ENCODE peak calls at places on chromosomes 7 and 10, in nine cellular contexts. L, Y, M, W, K, A, S, N and G are unnamed samples.

GRCh38 chr10:115052216-115052615 is 40.9 kb upstream of the ATRNL1 start:
- DNase-seq in K (no peak), S (no peak), Y (no peak), M (no peak), A (no peak), W (no peak), N (no peak), L (no peak), G (no peak)

GRCh38 chr7:148856035-148856881 is 27.8 kb downstream of the EZH2 start:
- DNase-seq in Y (no peak), N (peak; percentile 44), W (no peak), S (no peak), M (peak; percentile 47), K (peak; percentile 11), L (no peak), A (peak; percentile 65), G (peak; percentile 37)

GRCh38 chr10:16809074-16809718 is 8.0 kb downstream of the RSU1 start:
- DNase-seq in M (peak; percentile 68), Y (peak; percentile 32), N (peak; percentile 53), L (peak; percentile 58), W (no peak), S (no peak), A (peak; percentile 53), K (peak; percentile 26), G (no peak)

GRCh38 chr10:62626817-62627216 is 177.7 kb upstream of the ADO start:
- DNase-seq in W (no peak), M (peak; percentile 22), N (peak; percentile 62), Y (no peak), A (no peak), S (peak; percentile 46), K (no peak), L (no peak), G (no peak)

GRCh38 chr7:74575811-74576210 is 81.7 kb upstream of the GTF2I start:
- DNase-seq in M (no peak), S (no peak), Y (no peak), K (no peak), L (no peak), W (no peak), N (no peak), A (no peak), G (no peak)

GRCh38 chr7:108266489-108266888 is 136.3 kb upstream of the LAMB4 start:
- DNase-seq in W (no peak), S (peak; percentile 29), Y (no peak), K (no peak), L (no peak), A (no peak), M (no peak), N (no peak), G (no peak)

GRCh38 chr10:118927317-118927716 is 102.2 kb upstream of the NANOS1 start:
- DNase-seq in M (peak; percentile 73), W (no peak), K (no peak), L (no peak), S (no peak), N (peak; percentile 79), A (no peak), Y (no peak), G (no peak)

GRCh38 chr10:28054211-28054888 is 55.5 kb upstream of the ODAD2 start:
- DNase-seq in M (peak; percentile 64), N (peak; percentile 92), S (peak; percentile 98), L (no peak), K (no peak), Y (no peak), W (no peak), A (no peak), G (no peak)

GRCh38 chr7:76333388-76334101 is 25.2 kb downstream of the YWHAG start:
- DNase-seq in M (no peak), S (no peak), W (no peak), Y (peak; percentile 80), N (peak; percentile 40), K (peak; percentile 95), A (no peak), L (no peak), G (no peak)

GRCh38 chr7:17646181-17646956 is 293.9 kb downstream of the SNX13 start:
- DNase-seq in L (no peak), S (peak; percentile 40), W (no peak), A (peak; percentile 21), M (peak; percentile 80), Y (no peak), K (no peak), N (peak; percentile 73), G (no peak)

GRCh38 chr7:28083159-28083997 is 97.2 kb downstream of the JAZF1 start:
- DNase-seq in A (peak; percentile 97), M (peak; percentile 92), W (no peak), K (peak; percentile 58), S (no peak), L (no peak), N (peak; percentile 82), Y (no peak), G (no peak)

GRCh38 chr7:25850730-25851129 is 301.3 kb upstream of the NFE2L3 start:
- DNase-seq in S (no peak), K (no peak), M (no peak), N (no peak), L (no peak), A (no peak), W (no peak), Y (no peak), G (no peak)

GRCh38 chr10:70378122-70378521 is 4.3 kb downstream of the LRRC20 start:
- DNase-seq in Y (no peak), N (peak; percentile 92), L (no peak), A (no peak), S (peak; percentile 97), W (no peak), M (peak; percentile 78), K (no peak), G (no peak)

GRCh38 chr10:68462536-68462935 is 9.2 kb downstream of the DNA2 start:
- DNase-seq in K (no peak), A (no peak), Y (no peak), N (no peak), L (no peak), S (peak; percentile 5), M (no peak), W (no peak), G (no peak)

GRCh38 chr10:61404771-61405170 is 48.4 kb downstream of the TMEM26 start:
- DNase-seq in W (no peak), K (no peak), M (peak; percentile 41), N (peak; percentile 61), L (no peak), Y (no peak), S (peak; percentile 92), A (no peak), G (no peak)

GRCh38 chr10:3813986-3814831 is 29.2 kb upstream of the KLF6 start:
- DNase-seq in A (no peak), S (peak; percentile 61), L (no peak), N (peak; percentile 64), K (no peak), M (peak; percentile 29), W (no peak), Y (no peak), G (no peak)

DNA sequence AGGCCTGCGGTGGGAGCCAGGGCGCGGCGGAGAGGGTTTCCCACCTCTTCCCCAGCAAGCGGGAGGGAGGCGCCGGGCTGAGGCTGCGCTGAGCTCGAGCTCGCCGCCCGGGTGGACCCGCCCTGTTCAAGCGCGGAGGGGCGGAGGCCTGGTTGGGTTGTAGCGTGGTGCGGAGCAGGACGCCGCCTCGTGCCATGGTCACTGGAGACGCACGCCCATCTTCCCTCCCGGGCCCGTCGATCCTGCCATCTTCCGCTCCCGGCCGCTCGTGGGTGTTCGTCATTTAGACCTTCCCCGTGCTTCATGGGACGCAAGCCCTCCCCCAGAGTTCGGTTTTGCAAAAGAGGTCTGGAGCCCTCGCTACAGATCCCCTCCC is 9.3 kb upstream of the EN2 start:
- DNase-seq in W (peak; percentile 73), L (no peak), A (no peak), K (no peak), N (no peak), S (no peak), M (no peak), Y (no peak), G (no peak)
- H3K4me3 ChIP-seq in W (no peak overlapping the region), L (peak overlapping the region; percentile 1), A (no peak overlapping the region), K (no peak overlapping the region), N (no peak overlapping the region), S (no peak overlapping the region), M (no peak overlapping the region), Y (no peak overlapping the region), G (no peak overlapping the region)

DNA sequence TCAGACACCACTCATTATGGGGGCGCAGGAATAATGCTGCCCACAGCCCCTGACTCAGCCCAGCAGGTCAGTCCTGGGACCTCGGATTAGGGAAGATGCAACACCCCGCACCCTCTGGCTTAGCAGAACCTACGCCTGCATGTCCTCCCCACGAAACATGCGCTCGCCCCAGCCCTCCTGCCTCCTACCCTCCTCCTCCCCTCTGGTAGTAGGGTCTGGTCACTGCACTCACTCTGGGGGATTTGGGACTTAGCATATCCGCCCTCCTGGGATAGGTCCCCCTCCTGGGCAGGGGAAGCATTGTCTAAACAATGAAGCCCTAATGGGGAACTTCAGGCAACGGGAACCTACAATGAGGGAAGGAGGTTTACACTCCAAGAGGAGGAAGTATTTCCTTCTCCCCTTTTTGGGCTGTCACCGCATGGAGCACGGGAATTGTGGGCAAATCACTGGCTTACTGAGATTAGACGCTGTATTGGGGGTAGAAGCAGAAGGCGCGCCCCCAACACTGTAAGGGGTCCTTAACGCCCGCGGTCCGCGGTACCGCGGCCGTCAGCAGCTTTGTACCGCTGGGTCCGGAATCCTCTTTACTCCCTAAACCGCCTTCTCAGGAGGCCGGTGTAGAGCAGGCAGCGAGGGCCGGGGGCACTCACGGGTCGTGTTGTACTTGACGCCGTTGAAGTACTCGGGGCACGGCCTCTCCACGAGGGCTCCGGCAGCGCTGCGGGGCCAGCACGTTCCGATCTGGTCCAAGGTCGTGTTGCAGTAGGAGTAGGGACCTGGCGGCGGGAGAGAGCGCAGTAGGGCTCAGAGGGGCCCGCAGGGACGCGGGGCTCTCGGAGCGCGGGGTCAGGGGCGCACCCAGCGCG is 760 bp downstream of the CRHR2 start:
- DNase-seq in S (no peak), N (no peak), L (no peak), M (no peak), Y (no peak), W (no peak), K (no peak), A (no peak), G (no peak)
- H3K4me3 ChIP-seq in S (peak overlapping the region; percentile 10), N (no peak overlapping the region), L (peak overlapping the region; percentile 25), M (no peak overlapping the region), Y (peak overlapping the region; percentile 67), W (peak overlapping the region; percentile 27), K (no peak overlapping the region), A (no peak overlapping the region), G (no peak overlapping the region)

GRCh38 chr10:95273393-95274312 is 17.1 kb downstream of the PDLIM1 start:
- DNase-seq in M (peak; percentile 89), S (peak; percentile 81), W (no peak), N (peak; percentile 94), Y (no peak), L (no peak), K (no peak), A (no peak), G (no peak)
- H3K4me3 ChIP-seq in M (peak overlapping the region; percentile 10), S (peak overlapping the region; percentile 12), W (no peak overlapping the region), N (no peak overlapping the region), Y (peak overlapping the region; percentile 41), L (no peak overlapping the region), K (no peak overlapping the region), A (no peak overlapping the region), G (no peak overlapping the region)

DNA sequence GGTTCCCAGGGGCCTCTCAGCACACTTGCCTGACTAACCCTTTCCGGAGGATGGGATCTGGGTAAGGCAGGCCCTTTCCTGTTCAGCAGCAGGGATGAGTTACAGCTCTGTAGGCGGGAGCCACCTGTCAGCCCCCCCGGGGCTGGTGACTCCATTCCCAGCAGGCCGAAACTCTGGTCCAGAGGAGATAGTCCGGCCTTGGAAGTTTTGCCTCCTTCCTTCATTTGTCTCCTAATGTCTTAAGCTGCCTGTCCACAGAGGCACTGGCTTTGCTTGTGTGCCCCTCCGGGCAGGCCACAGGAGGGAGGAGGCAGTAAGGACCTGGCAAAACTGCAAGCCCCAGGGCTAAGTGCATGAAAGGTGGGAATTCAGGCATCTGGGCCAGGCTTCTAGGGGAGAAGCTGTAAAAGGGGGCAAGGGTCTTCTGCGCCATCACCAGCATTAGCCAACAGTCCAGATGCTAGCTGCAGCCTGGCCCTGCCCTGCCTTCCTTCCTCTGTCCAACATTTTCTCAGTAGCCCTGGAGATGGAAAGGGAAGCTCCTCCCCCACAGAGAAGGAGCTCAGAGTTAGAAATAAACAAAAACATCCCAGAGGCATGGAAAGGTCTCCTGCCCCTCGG is 1.2 kb downstream of the ADIRF start:
- DNase-seq in N (peak; percentile 81), M (no peak), W (no peak), K (no peak), Y (peak; percentile 20), L (no peak), A (no peak), S (no peak), G (no peak)
- H3K4me3 ChIP-seq in N (peak overlapping the region; percentile 66), M (no peak overlapping the region), W (peak overlapping the region; percentile 40), K (no peak overlapping the region), Y (peak overlapping the region; percentile 75), L (no peak overlapping the region), A (no peak overlapping the region), S (no peak overlapping the region), G (no peak overlapping the region)